ENCODE peak calls at places on chromosomes 1 and 21, in seven cellular contexts. A, G, R, V, X, H and K are unnamed samples.

GRCh38 chr1:236980673-236981072 is 23.6 kb downstream of the MT1HL1 start:
- DNase-seq in X (no peak), V (no peak), G (no peak), H (no peak), A (no peak), R (no peak), K (no peak)

GRCh38 chr21:31733521-31734149 is 1.7 kb upstream of the SCAF4 start:
- DNase-seq in X (no peak), H (peak), R (no peak), A (no peak), G (no peak), V (no peak), K (peak)

GRCh38 chr1:205060746-205061145 is 17.7 kb downstream of the CNTN2 start:
- DNase-seq in X (no peak), V (no peak), R (no peak), H (no peak), A (no peak), G (peak), K (no peak)

GRCh38 chr1:228346731-228347130 is 59.9 kb downstream of the TRIM11 start:
- DNase-seq in H (no peak), R (no peak), X (no peak), V (no peak), A (no peak), G (peak), K (no peak)

GRCh38 chr1:90925928-90926869 is 95.6 kb downstream of the ZNF644 start:
- DNase-seq in V (peak), H (peak), G (no peak), X (peak), A (no peak), R (no peak), K (no peak)

GRCh38 chr1:234729566-234729965 is 119.6 kb upstream of the IRF2BP2 start:
- DNase-seq in R (no peak), A (no peak), G (no peak), X (peak), V (peak), H (peak), K (no peak)

GRCh38 chr1:164559342-164560070 is 522 bp downstream of the PBX1 start:
- DNase-seq in G (peak), V (peak), R (no peak), A (peak), H (no peak), X (peak), K (no peak)

GRCh38 chr1:11456970-11457369 is 22.0 kb upstream of the DISP3 start:
- DNase-seq in A (no peak), R (no peak), G (no peak), X (no peak), V (no peak), H (no peak), K (no peak)

GRCh38 chr1:95475686-95476457 is 241.9 kb downstream of the RWDD3 start:
- DNase-seq in X (no peak), H (no peak), R (no peak), G (no peak), A (no peak), V (no peak), K (no peak)

GRCh38 chr1:93980320-93980744 is 71.1 kb upstream of the GCLM start:
- DNase-seq in X (no peak), R (no peak), V (no peak), G (no peak), A (no peak), H (no peak), K (peak)

GRCh38 chr1:25810341-25811299 is 9.1 kb upstream of the MTFR1L start:
- DNase-seq in A (peak), V (peak), R (peak), H (peak), G (no peak), X (peak), K (peak)

GRCh38 chr1:59638172-59638800 is 176.5 kb upstream of the HOOK1 start:
- DNase-seq in X (peak), G (no peak), V (peak), R (no peak), A (peak), H (peak), K (peak)

GRCh38 chr1:206544562-206545257 is 37.4 kb downstream of the RASSF5 start:
- DNase-seq in H (peak), X (peak), A (peak), G (peak), R (peak), V (peak), K (peak)

GRCh38 chr1:220879509-220880366 is 495 bp downstream of the HLX start:
- DNase-seq in X (peak), A (no peak), R (peak), H (peak), V (peak), G (no peak), K (peak)

GRCh38 chr1:247857069-247857985 is at the start of gene TRIM58:
- DNase-seq in G (no peak), X (peak), V (peak), R (no peak), H (no peak), A (no peak), K (no peak)

GRCh38 chr1:23442751-23443150 is 18.2 kb upstream of the TCEA3 start:
- DNase-seq in H (no peak), V (no peak), A (no peak), G (no peak), X (no peak), R (no peak), K (no peak)

GRCh38 chr1:192489748-192490147 is 85.8 kb upstream of the RGS1 start:
- DNase-seq in V (peak), A (peak), G (no peak), H (peak), R (no peak), X (peak), K (peak)

GRCh38 chr1:201396859-201397464 is 2.2 kb downstream of the LAD1 start:
- DNase-seq in V (no peak), X (no peak), R (no peak), H (no peak), A (no peak), G (no peak), K (no peak)

GRCh38 chr1:198681831-198682756 is 43.3 kb downstream of the PTPRC start:
- DNase-seq in X (peak), H (peak), V (peak), A (peak), G (peak), R (peak), K (peak)

GRCh38 chr1:201893431-201893830 is 4.7 kb downstream of the SHISA4 start:
- DNase-seq in A (no peak), X (no peak), H (no peak), G (no peak), R (no peak), V (no peak), K (no peak)

GRCh38 chr1:39754026-39754569 is 15.4 kb downstream of the PPIE start:
- DNase-seq in X (no peak), A (no peak), G (no peak), V (no peak), H (peak), R (no peak), K (no peak)

GRCh38 chr1:27660300-27660837 is 11.6 kb downstream of the IFI6 start:
- DNase-seq in A (no peak), H (no peak), X (no peak), V (no peak), G (no peak), R (no peak), K (peak)

GRCh38 chr1:182163821-182164223 is 102.3 kb upstream of the ZNF648 start:
- DNase-seq in X (no peak), V (no peak), H (no peak), G (peak), R (no peak), A (peak), K (no peak)

GRCh38 chr1:230160957-230161771 is 94.1 kb downstream of the GALNT2 start:
- DNase-seq in G (no peak), X (peak), H (peak), A (no peak), V (no peak), R (no peak), K (no peak)

GRCh38 chr1:64917328-64917861 is 49.0 kb downstream of the JAK1 start:
- DNase-seq in G (no peak), H (peak), X (peak), A (peak), R (no peak), V (peak), K (no peak)
- H3K4me3 ChIP-seq in G (no peak), H (no peak), X (no peak), A (no peak), R (no peak), V (no peak), K (no peak)

GRCh38 chr1:46996659-46997281 is 26.7 kb upstream of the CYP4X1 start:
- DNase-seq in V (no peak), H (no peak), A (no peak), G (no peak), X (no peak), R (no peak), K (no peak)

GRCh38 chr1:46991083-46991923 is 32.2 kb upstream of the CYP4X1 start:
- DNase-seq in R (no peak), G (no peak), H (no peak), X (no peak), A (no peak), V (peak), K (no peak)
- TF ChIP-seq CTCF in R (no peak), G (no peak), H (no peak), X (no peak), A (no peak), V (no peak), K (no peak)

DNA sequence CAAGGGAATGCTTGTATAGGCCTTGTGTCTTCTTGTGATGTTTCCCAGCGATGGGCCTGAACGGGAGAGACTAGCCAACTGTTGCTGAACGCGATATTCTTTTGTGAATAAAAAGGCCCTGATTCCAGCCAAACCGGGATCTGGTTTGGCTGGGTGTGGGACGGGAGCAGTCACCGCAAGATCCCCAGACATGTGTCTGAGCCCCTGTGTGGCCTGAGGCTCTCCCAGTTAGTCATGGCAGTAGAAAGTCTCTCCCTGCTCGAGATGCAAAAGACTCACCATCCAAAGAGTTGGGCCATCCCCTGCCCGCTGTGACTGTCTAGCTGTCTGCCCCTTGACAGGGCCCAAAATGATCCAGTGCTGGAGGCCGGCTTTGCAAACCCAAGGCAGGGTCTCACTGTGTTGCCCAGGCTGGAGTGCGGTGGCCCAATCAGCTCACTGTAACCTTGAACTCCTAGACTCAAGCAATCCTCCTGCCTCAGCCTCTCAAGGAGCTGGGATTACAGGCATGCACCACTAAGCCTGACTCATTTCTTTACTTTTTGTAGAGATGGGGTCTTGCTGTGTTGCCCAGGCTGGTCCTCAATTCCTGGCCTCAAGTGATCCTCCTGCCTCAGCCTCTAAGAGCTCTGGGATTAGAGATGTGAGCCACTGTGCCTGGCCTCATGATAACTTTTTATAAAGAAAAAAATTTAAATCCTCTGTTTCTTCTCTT is 56.4 kb downstream of the KIF26B start:
- DNase-seq in R (no peak), G (no peak), V (no peak), X (no peak), A (no peak), H (no peak), K (no peak)
- H3K4me3 ChIP-seq in R (no peak), G (no peak), V (no peak), X (no peak), A (no peak), H (no peak), K (no peak)

GRCh38 chr1:50622259-50622658 is 199.0 kb upstream of the DMRTA2 start:
- DNase-seq in G (no peak), V (no peak), R (no peak), X (no peak), A (no peak), H (no peak), K (no peak)

GRCh38 chr1:50615036-50615750 is 191.9 kb upstream of the DMRTA2 start:
- DNase-seq in G (no peak), R (no peak), A (no peak), X (no peak), H (no peak), V (no peak), K (no peak)

DNA sequence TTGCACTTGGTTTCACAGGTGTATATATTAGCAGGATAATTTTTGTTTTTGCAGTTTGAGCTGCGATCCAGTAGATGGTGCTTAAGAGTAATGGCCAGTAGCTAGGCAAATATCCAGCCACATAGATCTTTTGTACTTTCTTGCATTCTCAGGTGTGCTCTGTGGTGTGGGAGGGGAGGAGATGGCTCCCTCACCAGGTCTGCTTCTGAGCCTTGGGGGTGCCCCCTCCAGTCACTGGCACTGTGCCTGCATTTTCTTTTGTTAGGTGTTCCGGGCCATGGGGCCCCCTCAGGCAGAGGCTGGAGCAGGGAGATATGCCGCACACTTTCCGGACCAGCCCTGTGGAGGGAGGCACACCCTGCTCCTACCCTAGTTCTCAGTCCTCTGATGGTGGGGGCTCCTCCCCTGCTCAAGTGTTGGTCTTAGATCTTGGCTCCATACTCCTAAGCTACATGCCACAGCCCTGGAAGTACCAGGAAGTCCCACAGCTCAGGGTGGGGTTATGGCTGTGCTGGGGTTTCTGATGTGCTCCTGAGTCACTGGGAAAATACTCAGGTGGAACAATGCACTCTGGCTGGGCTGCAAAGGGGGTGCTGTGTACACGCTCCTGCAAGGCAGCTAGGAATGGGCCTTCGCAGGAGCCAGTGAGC is 197.6 kb upstream of the DMRTA2 start:
- DNase-seq in G (no peak), H (peak), R (no peak), V (peak), A (no peak), X (peak), K (no peak)
- TF ChIP-seq CTCF in G (peak), H (peak), R (no peak), V (peak), A (no peak), X (peak), K (peak)

GRCh38 chr1:216616425-216616824 is 106.8 kb downstream of the ESRRG start:
- DNase-seq in R (no peak), H (no peak), V (no peak), A (no peak), G (no peak), X (no peak), K (no peak)

GRCh38 chr1:216617081-216617480 is 106.1 kb downstream of the ESRRG start:
- DNase-seq in R (no peak), X (no peak), A (no peak), G (no peak), H (no peak), V (no peak), K (no peak)

GRCh38 chr1:216612291-216612690 is 110.9 kb downstream of the ESRRG start:
- DNase-seq in X (no peak), G (no peak), H (no peak), R (no peak), A (no peak), V (no peak), K (no peak)

DNA sequence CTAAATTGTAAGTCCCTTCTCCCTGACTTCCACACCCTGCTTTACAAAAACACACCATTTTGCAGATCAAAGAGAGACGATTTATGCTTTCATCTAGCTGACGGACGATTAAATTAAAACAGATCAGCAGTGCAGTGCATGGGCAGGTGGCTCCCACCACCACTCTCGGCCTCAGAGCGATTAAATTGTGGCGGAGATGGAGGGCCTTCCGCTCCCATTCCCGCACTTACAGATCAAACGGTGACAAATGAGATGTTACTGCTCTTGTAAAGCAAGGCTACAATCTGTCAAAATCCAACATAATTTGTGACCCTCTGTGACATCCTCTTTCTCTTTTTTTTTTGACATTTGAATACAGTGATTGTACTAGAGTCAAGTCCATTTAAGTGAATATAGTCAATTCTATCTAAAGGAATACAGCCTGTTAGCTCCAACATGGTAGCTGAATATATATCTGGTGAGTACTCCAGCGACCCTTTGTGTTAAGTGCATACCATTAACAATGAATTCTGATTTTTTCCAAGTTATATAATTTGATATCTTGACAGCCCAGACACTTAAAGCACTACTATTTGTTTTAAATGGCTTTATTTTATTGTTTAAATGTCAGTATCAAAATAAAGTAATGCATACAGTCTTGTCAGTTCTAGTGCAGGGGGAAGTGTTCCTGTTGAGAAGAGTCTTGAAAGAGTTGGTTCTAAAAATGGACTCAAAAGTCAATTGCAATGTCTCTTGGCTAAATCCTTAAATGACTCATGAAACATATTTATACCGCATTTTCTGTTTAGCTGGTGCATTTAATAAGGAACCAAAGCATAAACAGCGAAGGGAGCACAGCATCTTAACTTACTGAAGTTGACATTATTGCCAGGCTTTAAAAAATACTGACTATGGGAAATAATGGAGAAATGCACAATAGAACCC is 109.0 kb downstream of the ESRRG start:
- DNase-seq in X (no peak), G (no peak), H (no peak), R (no peak), V (no peak), A (no peak), K (no peak)
- H3K4me3 ChIP-seq in X (no peak), G (no peak), H (no peak), R (no peak), V (no peak), A (no peak), K (no peak)

GRCh38 chr1:92310185-92310597 is 11.3 kb downstream of the RPAP2 start:
- DNase-seq in X (peak), H (peak), V (peak), G (no peak), R (no peak), A (no peak), K (peak)
- TF ChIP-seq CTCF in X (peak), H (peak), V (peak), G (peak), R (peak), A (no peak), K (peak)

DNA sequence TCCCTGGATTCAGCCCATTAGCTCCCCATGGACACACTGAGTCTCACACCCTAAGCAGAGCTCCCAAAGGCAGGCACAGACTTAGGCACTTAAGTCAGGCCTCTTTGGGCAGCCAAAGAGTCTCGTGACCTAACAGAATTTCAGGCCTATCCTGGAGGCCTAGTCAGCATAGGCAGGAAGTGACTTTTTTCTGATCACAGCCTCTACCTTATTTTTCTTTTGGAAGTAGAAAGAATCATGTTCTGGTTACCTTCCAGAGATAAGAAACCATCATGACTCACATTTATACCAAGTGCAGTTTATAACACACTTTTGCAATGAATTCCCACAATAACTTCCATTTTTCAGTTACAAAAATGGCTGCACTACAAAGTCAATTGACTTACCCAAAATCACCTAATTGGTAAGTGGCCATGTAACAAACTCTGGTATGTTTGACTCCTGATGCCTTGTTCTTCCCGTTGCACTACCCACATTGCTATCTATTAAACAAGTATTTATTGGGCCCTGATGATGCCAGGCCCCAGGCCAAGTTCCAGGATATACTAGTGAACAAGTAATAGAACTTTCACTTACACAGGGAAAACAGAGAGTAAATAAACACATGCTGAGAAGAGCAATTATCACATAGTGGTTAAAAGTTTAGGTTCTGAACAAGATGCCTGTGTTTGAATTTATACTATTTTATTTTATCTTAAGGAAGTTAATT is 74.3 kb downstream of the SH3GLB1 start:
- DNase-seq in X (peak), H (peak), R (no peak), A (no peak), G (no peak), V (peak), K (no peak)
- H3K4me3 ChIP-seq in X (no peak), H (no peak), R (no peak), A (no peak), G (no peak), V (no peak), K (no peak)

DNA sequence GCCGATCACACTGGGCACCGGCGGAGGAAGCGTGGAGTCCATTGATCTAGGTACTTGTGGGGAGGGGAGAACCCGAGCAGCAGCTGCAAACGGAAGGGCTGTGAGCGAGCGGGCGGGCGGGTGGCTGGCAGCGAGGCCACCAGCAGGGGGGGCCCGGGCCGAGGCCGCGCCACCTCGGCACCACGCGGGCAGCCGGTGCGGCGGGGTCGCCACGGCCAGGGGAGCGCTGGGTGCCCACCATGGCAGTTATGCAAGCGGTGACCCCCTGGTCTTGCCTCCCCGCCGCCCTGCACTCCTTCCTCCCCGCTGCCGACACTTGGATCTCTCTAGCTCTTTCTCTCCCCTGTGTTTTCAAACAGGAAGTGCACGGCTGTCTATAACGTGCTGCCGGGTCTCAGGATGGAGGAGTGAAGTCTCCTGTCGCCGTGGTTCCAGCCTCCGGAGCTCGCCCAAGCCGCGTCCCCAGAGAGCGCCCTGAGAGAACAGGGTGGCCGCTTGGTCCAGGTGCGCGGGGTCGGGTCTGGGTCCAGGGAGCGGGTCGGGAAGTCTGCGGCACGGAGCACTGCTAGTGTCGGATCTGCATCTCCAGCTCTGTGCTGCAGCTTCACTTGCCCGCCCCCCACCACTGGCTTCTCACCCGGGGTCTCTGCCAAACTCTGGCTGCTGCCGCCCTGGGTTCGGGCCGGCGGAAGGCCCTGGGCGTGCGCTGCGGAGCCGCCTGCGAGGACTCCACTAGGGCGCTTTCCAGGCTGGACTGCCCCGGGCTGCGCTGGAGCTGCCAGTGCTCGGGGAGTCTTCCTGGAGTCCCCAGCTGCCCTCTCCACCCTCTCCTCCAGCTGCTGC is 22.7 kb downstream of the LRRC8D start:
- DNase-seq in H (peak), R (peak), V (peak), G (peak), X (peak), A (peak), K (peak)
- TF ChIP-seq CTCF in H (peak), R (peak), V (peak), G (peak), X (peak), A (peak), K (peak)